ENCODE peak calls at places on chromosomes 3 and 15, in four cellular contexts. W, A, F and J are unnamed samples.

GRCh38 chr3:120425877-120426276 is 24.9 kb downstream of the FSTL1 start:
- DNase-seq in W (peak; percentile 91), A (no peak), F (no peak), J (no peak)

GRCh38 chr3:159416854-159417253 is 571.8 kb upstream of the IL12A start:
- DNase-seq in W (peak; percentile 45), A (no peak), F (no peak), J (no peak)

GRCh38 chr3:38114052-38114874 is 22.7 kb downstream of the ACAA1 start:
- DNase-seq in W (no peak), A (no peak), F (no peak), J (no peak)

GRCh38 chr3:21314688-21315087 is 436.3 kb downstream of the ZNF385D start:
- DNase-seq in W (no peak), A (no peak), F (no peak), J (no peak)

GRCh38 chr15:47918877-47919276 is 201.6 kb downstream of the SEMA6D start:
- DNase-seq in W (no peak), A (no peak), F (no peak), J (no peak)

GRCh38 chr15:80979538-80980200 is 9.9 kb downstream of the MESD start:
- DNase-seq in W (no peak), A (no peak), F (no peak), J (no peak)

GRCh38 chr15:59549826-59550225 is 61.8 kb upstream of the GCNT3 start:
- DNase-seq in W (no peak), A (no peak), F (no peak), J (no peak)

GRCh38 chr3:139638518-139638917 is 39.3 kb downstream of the NMNAT3 start:
- DNase-seq in W (no peak), A (no peak), F (no peak), J (no peak)

GRCh38 chr3:39141211-39141995 is 12.0 kb downstream of the CSRNP1 start:
- DNase-seq in W (peak; percentile 39), A (peak; percentile 40), F (no peak), J (no peak)

GRCh38 chr3:56985460-56986327 is 74.8 kb upstream of the SPATA12 start:
- DNase-seq in W (peak; percentile 38), A (no peak), F (no peak), J (no peak)

GRCh38 chr3:139935071-139935865 is at the start of gene CLSTN2:
- DNase-seq in W (no peak), A (no peak), F (no peak), J (no peak)

GRCh38 chr3:107430214-107431047 is 53.2 kb downstream of the CCDC54 start:
- DNase-seq in W (peak; percentile 19), A (no peak), F (no peak), J (no peak)

GRCh38 chr15:85622432-85622831 is 172.3 kb downstream of the KLHL25 start:
- DNase-seq in W (peak; percentile 92), A (no peak), F (no peak), J (no peak)

GRCh38 chr15:76127169-76127568 is 67.4 kb downstream of the TMEM266 start:
- DNase-seq in W (no peak), A (no peak), F (no peak), J (no peak)

GRCh38 chr3:193586526-193586925 is 6.5 kb upstream of the OPA1 start:
- DNase-seq in W (no peak), A (no peak), F (no peak), J (no peak)

GRCh38 chr3:46102059-46102779 is 74.9 kb upstream of the XCR1 start:
- DNase-seq in W (no peak), A (no peak), F (no peak), J (no peak)

GRCh38 chr3:108552267-108553159 is 36.7 kb downstream of the CIP2A start:
- DNase-seq in W (peak; percentile 56), A (peak; percentile 6), F (no peak), J (no peak)

GRCh38 chr15:61057830-61058529 is 171.1 kb downstream of the RORA start:
- DNase-seq in W (peak; percentile 15), A (no peak), F (no peak), J (no peak)

GRCh38 chr3:136595862-136596697 is 156.1 kb downstream of the STAG1 start:
- DNase-seq in W (no peak), A (no peak), F (no peak), J (no peak)

GRCh38 chr15:62739507-62739906 is 303.0 kb upstream of the TPM1 start:
- DNase-seq in W (peak; percentile 86), A (no peak), F (no peak), J (no peak)

GRCh38 chr3:54146383-54147239 is 24.3 kb downstream of the CACNA2D3 start:
- DNase-seq in W (no peak), A (peak; percentile 29), F (no peak), J (no peak)

GRCh38 chr3:115845986-115846385 is 222.7 kb downstream of the GAP43 start:
- DNase-seq in W (no peak), A (no peak), F (no peak), J (no peak)

GRCh38 chr3:31534036-31534435 is 1.3 kb downstream of the STT3B start:
- DNase-seq in W (peak; percentile 17), A (peak; percentile 22), F (no peak), J (peak; percentile 25)

GRCh38 chr15:73979636-73980035 is 12.5 kb downstream of the STOML1 start:
- DNase-seq in W (no peak), A (no peak), F (no peak), J (no peak)

GRCh38 chr3:104952587-104952986 is 414.1 kb upstream of the ALCAM start:
- DNase-seq in W (peak; percentile 88), A (no peak), F (no peak), J (no peak)

GRCh38 chr3:105315827-105316226 is 50.9 kb upstream of the ALCAM start:
- DNase-seq in W (no peak), A (no peak), F (no peak), J (no peak)

GRCh38 chr15:79028411-79028964 is 62.1 kb downstream of the RASGRF1 start:
- DNase-seq in W (peak; percentile 20), A (peak; percentile 62), F (peak; percentile 23), J (no peak)

GRCh38 chr3:149120051-149120972 is 9.1 kb upstream of the HPS3 start:
- DNase-seq in W (peak; percentile 76), A (peak; percentile 52), F (no peak), J (peak; percentile 45)

GRCh38 chr15:92140802-92141201 is 252.9 kb upstream of the ST8SIA2 start:
- DNase-seq in W (no peak), A (no peak), F (no peak), J (no peak)

GRCh38 chr3:30505866-30506517 is 100.4 kb upstream of the TGFBR2 start:
- DNase-seq in W (peak; percentile 41), A (no peak), F (no peak), J (no peak)

GRCh38 chr3:45145223-45145622 is 955 bp downstream of the CDCP1 start:
- DNase-seq in W (no peak), A (no peak), F (no peak), J (no peak)

GRCh38 chr3:136135039-136135802 is 60.9 kb downstream of the MSL2 start:
- DNase-seq in W (no peak), A (peak; percentile 76), F (no peak), J (no peak)

GRCh38 chr3:58117561-58118305 is 93.0 kb downstream of the DNASE1L3 start:
- DNase-seq in W (peak; percentile 22), A (no peak), F (no peak), J (no peak)

GRCh38 chr3:196080997-196081833 is 675 bp downstream of the TFRC start:
- DNase-seq in W (peak; percentile 38), A (peak; percentile 44), F (no peak), J (no peak)

GRCh38 chr3:148797822-148798221 is 29.8 kb upstream of the CPB1 start:
- DNase-seq in W (no peak), A (no peak), F (no peak), J (no peak)

GRCh38 chr3:160929595-160929994 is 173.6 kb downstream of the PPM1L start:
- DNase-seq in W (no peak), A (no peak), F (no peak), J (no peak)

GRCh38 chr3:154616298-154616697 is 186.3 kb upstream of the GPR149 start:
- DNase-seq in W (no peak), A (no peak), F (peak; percentile 13), J (no peak)

GRCh38 chr15:40357723-40358491 is at the start of gene DISP2:
- DNase-seq in W (peak; percentile 67), A (peak; percentile 99), F (no peak), J (no peak)

GRCh38 chr3:145776782-145777408 is 384.1 kb downstream of the PLOD2 start:
- DNase-seq in W (peak; percentile 54), A (peak; percentile 3), F (peak; percentile 13), J (peak; percentile 16)

GRCh38 chr15:50676799-50677483 is 9.7 kb downstream of the TRPM7 start:
- DNase-seq in W (peak; percentile 64), A (peak; percentile 34), F (no peak), J (no peak)
- TF ChIP-seq CHD1 in W (no peak), A (no peak), F (no peak), J (no peak)

GRCh38 chr15:57256941-57257340 is 119.4 kb upstream of the CGNL1 start:
- DNase-seq in W (no peak), A (no peak), F (no peak), J (no peak)
- TF ChIP-seq CHD1 in W (no peak), A (no peak), F (no peak), J (no peak)

GRCh38 chr3:24608701-24609387 is 114.2 kb upstream of the THRB start:
- DNase-seq in W (no peak), A (no peak), F (no peak), J (no peak)
- TF ChIP-seq CHD1 in W (no peak), A (no peak), F (no peak), J (no peak)

GRCh38 chr15:36501063-36501678 is 78.3 kb upstream of the CDIN1 start:
- DNase-seq in W (peak; percentile 79), A (peak; percentile 40), F (no peak), J (peak; percentile 19)
- TF ChIP-seq CHD1 in W (no peak), A (no peak), F (no peak), J (no peak)

GRCh38 chr3:71984843-71985594 is 200.1 kb upstream of the PROK2 start:
- DNase-seq in W (no peak), A (no peak), F (no peak), J (peak; percentile 97)
- TF ChIP-seq CHD1 in W (no peak), A (no peak), F (no peak), J (no peak)

GRCh38 chr3:126147932-126148683 is 32.3 kb downstream of the ALDH1L1 start:
- DNase-seq in W (no peak), A (no peak), F (no peak), J (no peak)

GRCh38 chr3:126151562-126152302 is 28.7 kb downstream of the ALDH1L1 start:
- DNase-seq in W (no peak), A (no peak), F (no peak), J (no peak)

GRCh38 chr3:126147147-126147931 is 33.0 kb downstream of the ALDH1L1 start:
- DNase-seq in W (no peak), A (no peak), F (no peak), J (no peak)

GRCh38 chr3:126149960-126150515 is 30.3 kb downstream of the ALDH1L1 start:
- DNase-seq in W (no peak), A (no peak), F (no peak), J (no peak)

GRCh38 chr3:126149256-126149902 is 31.0 kb downstream of the ALDH1L1 start:
- DNase-seq in W (no peak), A (no peak), F (no peak), J (no peak)
- TF ChIP-seq CHD1 in W (no peak), A (no peak), F (no peak), J (no peak)